ENCODE peak calls at places on chromosomes 5 and 9, in four cellular contexts. R, V, C and A are unnamed samples.
A peak's percentile ranks its signal among the peaks of the same experiment; 100 is the strongest.

GRCh38 chr5:7759257-7759871 is 91.6 kb downstream of the CFAP90 start:
- DNase-seq in C (no peak), V (no peak), R (no peak), A (no peak)

GRCh38 chr5:154782812-154783592 is 27.8 kb downstream of the LARP1 start:
- DNase-seq in C (no peak), R (no peak), V (no peak), A (no peak)

GRCh38 chr5:128397878-128398277 is 140.2 kb downstream of the FBN2 start:
- DNase-seq in R (no peak), V (no peak), C (no peak), A (no peak)

GRCh38 chr5:137466888-137467287 is 32.2 kb downstream of the SPOCK1 start:
- DNase-seq in V (no peak), R (no peak), C (peak; percentile 58), A (no peak)

GRCh38 chr9:76756273-76756650 is 8.0 kb upstream of the PCA3 start:
- DNase-seq in R (no peak), V (no peak), C (no peak), A (peak; percentile 20)

GRCh38 chr5:102582706-102583105 is 83.9 kb upstream of the SLCO6A1 start:
- DNase-seq in R (no peak), V (no peak), C (no peak), A (no peak)

GRCh38 chr9:130940693-130941576 is 1.9 kb upstream of the FIBCD1 start:
- DNase-seq in V (no peak), R (peak; percentile 89), C (no peak), A (peak; percentile 86)

GRCh38 chr5:52690236-52690685 is 97.5 kb upstream of the ITGA1 start:
- DNase-seq in V (no peak), R (no peak), C (no peak), A (no peak)

GRCh38 chr5:179906795-179907569 is 715 bp downstream of the TBC1D9B start:
- DNase-seq in R (peak; percentile 14), V (no peak), C (no peak), A (no peak)

GRCh38 chr5:93071710-93072109 is 509.3 kb downstream of the NR2F1-AS1 start:
- DNase-seq in R (no peak), C (no peak), V (no peak), A (no peak)

GRCh38 chr9:124661184-124661755 is 109.8 kb downstream of the NR6A1 start:
- DNase-seq in R (no peak), V (no peak), C (no peak), A (no peak)

GRCh38 chr5:77852514-77853352 is 76.6 kb upstream of the TBCA start:
- DNase-seq in R (peak; percentile 37), V (no peak), C (peak; percentile 50), A (peak; percentile 72)

GRCh38 chr5:138955013-138955660 is 80.0 kb upstream of the LRRTM2 start:
- DNase-seq in V (no peak), R (no peak), C (no peak), A (no peak)

GRCh38 chr5:73985145-73985544 is 359.1 kb downstream of the ARHGEF28 start:
- DNase-seq in R (no peak), V (no peak), C (no peak), A (no peak)

GRCh38 chr9:124480621-124480981 is 26.6 kb downstream of the NR5A1 start:
- DNase-seq in V (no peak), R (no peak), C (no peak), A (no peak)

GRCh38 chr5:180296778-180297177 is 4.9 kb upstream of the MAPK9 start:
- DNase-seq in R (no peak), C (no peak), V (no peak), A (no peak)

GRCh38 chr9:3434594-3434993 is 91.2 kb downstream of the RFX3 start:
- DNase-seq in V (no peak), C (no peak), R (no peak), A (no peak)

GRCh38 chr9:95783426-95783975 is 92.0 kb upstream of the ERCC6L2 start:
- DNase-seq in V (no peak), C (no peak), R (no peak), A (no peak)

GRCh38 chr9:91374939-91375338 is 13.2 kb upstream of the AUH start:
- DNase-seq in V (peak; percentile 32), R (no peak), C (no peak), A (no peak)

GRCh38 chr9:129150672-129151211 is 27.3 kb downstream of the IER5L start:
- DNase-seq in R (no peak), C (no peak), V (no peak), A (no peak)

GRCh38 chr9:37926737-37927590 is 23.0 kb upstream of the SLC25A51 start:
- DNase-seq in V (no peak), C (no peak), R (no peak), A (no peak)

GRCh38 chr5:33079548-33079947 is 361.2 kb upstream of the TARS1 start:
- DNase-seq in V (no peak), C (no peak), R (no peak), A (no peak)

GRCh38 chr5:669111-669841 is 23.9 kb downstream of the TPPP start:
- DNase-seq in V (no peak), R (no peak), C (peak; percentile 89), A (peak; percentile 77)